ENCODE peak calls at places on chromosome 5, in eight cellular contexts. U is AG09309, N is hepatocyte, X is Calu3, K is progenitor cell of endocrine pancreas, J is HFFc6, P is neural crest cell, Z is lung. G is an unnamed sample.

GRCh38 chr5:31226651-31227050 is 33.2 kb downstream of the CDH6 start:
- DNase-seq in U (no peak), N (no peak), X (no peak), K (no peak), J (no peak), P (no peak), Z (no peak), G (no peak)

GRCh38 chr5:179411161-179411841 is 66.0 kb upstream of the ADAMTS2 start:
- DNase-seq in U (no peak), N (peak), X (no peak), K (no peak), J (no peak), P (no peak), Z (no peak), G (no peak)

GRCh38 chr5:86684222-86684621 is 66.5 kb downstream of the COX7C start:
- DNase-seq in U (no peak), N (no peak), X (no peak), K (no peak), J (no peak), P (no peak), Z (no peak), G (no peak)

GRCh38 chr5:176660860-176661641 is 13.8 kb downstream of the TSPAN17 start:
- DNase-seq in U (no peak), N (peak), X (peak), K (peak), J (peak), P (peak), Z (peak), G (peak)

GRCh38 chr5:50702615-50703325 is 36.3 kb downstream of the PARP8 start:
- DNase-seq in U (no peak), N (no peak), X (no peak), K (no peak), J (no peak), P (no peak), Z (no peak), G (no peak)

GRCh38 chr5:53151713-53152458 is 42.3 kb upstream of the MOCS2 start:
- DNase-seq in U (peak), N (peak), X (peak), K (no peak), J (peak), P (no peak), Z (no peak), G (peak)

GRCh38 chr5:156310115-156310514 is 16.8 kb upstream of the SGCD start:
- DNase-seq in U (no peak), N (no peak), X (no peak), K (no peak), J (no peak), P (no peak), Z (no peak), G (no peak)

GRCh38 chr5:157917909-157918809 is 59.2 kb upstream of the CLINT1 start:
- DNase-seq in U (peak), N (peak), X (peak), K (no peak), J (peak), P (peak), Z (peak), G (peak)

GRCh38 chr5:76290321-76290757 is 112.7 kb upstream of the IQGAP2 start:
- DNase-seq in U (no peak), N (no peak), X (peak), K (no peak), J (no peak), P (no peak), Z (no peak), G (no peak)

GRCh38 chr5:23591250-23591649 is 83.8 kb downstream of the PRDM9 start:
- DNase-seq in U (no peak), N (no peak), X (no peak), K (no peak), J (no peak), P (no peak), Z (no peak), G (no peak)

GRCh38 chr5:64800926-64801325 is 32.2 kb downstream of the CWC27 start:
- DNase-seq in U (no peak), N (no peak), X (no peak), K (no peak), J (no peak), P (no peak), Z (no peak), G (no peak)

GRCh38 chr5:149420509-149421371 is 41.6 kb upstream of the IL17B start:
- DNase-seq in U (no peak), N (peak), X (no peak), K (no peak), J (no peak), P (no peak), Z (no peak), G (no peak)

GRCh38 chr5:115150512-115150911 is 19.2 kb downstream of the TRIM36 start:
- DNase-seq in U (no peak), N (no peak), X (no peak), K (no peak), J (no peak), P (no peak), Z (no peak), G (no peak)

GRCh38 chr5:75720882-75721281 is 3.6 kb upstream of the POC5 start:
- DNase-seq in U (peak), N (no peak), X (no peak), K (no peak), J (no peak), P (no peak), Z (no peak), G (no peak)

GRCh38 chr5:113510836-113511451 is 2.5 kb upstream of the YTHDC2 start:
- DNase-seq in U (no peak), N (peak), X (peak), K (no peak), J (peak), P (no peak), Z (no peak), G (no peak)

GRCh38 chr5:37738057-37738691 is 101.7 kb downstream of the GDNF start:
- DNase-seq in U (peak), N (peak), X (peak), K (no peak), J (peak), P (no peak), Z (no peak), G (peak)

GRCh38 chr5:142327111-142327842 is 2.5 kb upstream of the SPRY4 start:
- DNase-seq in U (peak), N (no peak), X (no peak), K (no peak), J (peak), P (no peak), Z (no peak), G (peak)
- TF ChIP-seq CTCF in U (peak), N (no peak), X (no peak), K (no peak), J (no peak), P (no peak), Z (no peak), G (no peak)

DNA sequence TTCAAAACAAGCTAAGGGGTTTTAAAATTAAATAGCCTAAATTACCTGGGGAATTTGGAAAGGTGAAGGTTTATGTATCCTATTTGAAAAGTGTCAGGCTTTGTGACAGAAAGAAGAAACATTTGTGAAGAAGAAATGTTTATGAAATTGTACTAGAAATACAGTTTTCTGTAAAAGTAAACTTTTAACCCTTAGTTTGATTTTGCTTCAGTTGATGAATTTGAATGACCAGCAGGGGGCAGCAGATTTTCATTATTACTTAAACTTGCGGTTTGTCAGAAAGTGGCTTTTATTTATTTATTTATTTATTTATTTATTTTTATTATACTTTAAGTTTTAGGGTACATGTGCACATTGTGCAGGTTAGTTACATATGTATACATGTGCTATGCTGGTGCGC is 58.1 kb downstream of the NNT start:
- DNase-seq in U (no peak), N (peak), X (peak), K (no peak), J (peak), P (peak), Z (no peak), G (peak)
- TF ChIP-seq CTCF in U (peak), N (peak), X (no peak), K (peak), J (peak), P (peak), Z (no peak), G (peak)

GRCh38 chr5:172149073-172149472 is 39.0 kb downstream of the STK10 start:
- DNase-seq in U (peak), N (no peak), X (no peak), K (no peak), J (peak), P (no peak), Z (no peak), G (no peak)

GRCh38 chr5:172151661-172152210 is 36.3 kb downstream of the STK10 start:
- DNase-seq in U (no peak), N (no peak), X (no peak), K (no peak), J (no peak), P (no peak), Z (no peak), G (no peak)

GRCh38 chr5:172148381-172148780 is 39.6 kb downstream of the STK10 start:
- DNase-seq in U (no peak), N (no peak), X (no peak), K (no peak), J (no peak), P (no peak), Z (no peak), G (no peak)

GRCh38 chr5:172147857-172148256 is 40.2 kb downstream of the STK10 start:
- DNase-seq in U (no peak), N (no peak), X (no peak), K (no peak), J (no peak), P (no peak), Z (no peak), G (no peak)

GRCh38 chr5:172150514-172151425 is 37.3 kb downstream of the STK10 start:
- DNase-seq in U (no peak), N (no peak), X (no peak), K (no peak), J (no peak), P (no peak), Z (peak), G (no peak)
- TF ChIP-seq CTCF in U (no peak), N (no peak), X (no peak), K (no peak), J (no peak), P (no peak), Z (no peak), G (no peak)

DNA sequence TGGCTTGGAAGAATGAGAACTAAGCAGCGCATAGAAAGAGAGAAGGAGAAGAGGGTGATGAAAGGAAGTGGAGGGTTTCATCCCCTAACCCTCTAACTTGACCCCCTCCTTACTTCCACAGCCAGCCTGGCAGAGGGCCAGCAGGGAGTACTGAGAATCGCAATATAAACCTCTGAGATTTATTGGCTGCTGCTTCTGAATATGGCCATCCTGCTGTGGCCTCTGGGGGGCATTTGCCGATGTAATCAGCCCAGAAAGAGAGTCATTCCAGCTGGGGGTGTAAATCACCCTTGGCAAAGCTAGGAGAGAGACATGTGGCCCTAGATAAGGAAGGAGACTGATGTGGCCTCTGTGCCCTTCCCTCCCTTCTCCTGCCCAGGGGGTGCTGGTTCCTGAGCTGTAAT is 960 bp upstream of the GFRA3 start:
- DNase-seq in U (no peak), N (peak), X (peak), K (no peak), J (no peak), P (no peak), Z (no peak), G (peak)
- TF ChIP-seq CTCF in U (no peak), N (no peak), X (no peak), K (no peak), J (no peak), P (peak), Z (no peak), G (peak)

GRCh38 chr5:144189800-144190429 is 19.2 kb downstream of the KCTD16 start:
- DNase-seq in U (peak), N (peak), X (peak), K (no peak), J (peak), P (no peak), Z (peak), G (no peak)
- TF ChIP-seq CTCF in U (no peak), N (no peak), X (no peak), K (no peak), J (no peak), P (no peak), Z (no peak), G (no peak)

DNA sequence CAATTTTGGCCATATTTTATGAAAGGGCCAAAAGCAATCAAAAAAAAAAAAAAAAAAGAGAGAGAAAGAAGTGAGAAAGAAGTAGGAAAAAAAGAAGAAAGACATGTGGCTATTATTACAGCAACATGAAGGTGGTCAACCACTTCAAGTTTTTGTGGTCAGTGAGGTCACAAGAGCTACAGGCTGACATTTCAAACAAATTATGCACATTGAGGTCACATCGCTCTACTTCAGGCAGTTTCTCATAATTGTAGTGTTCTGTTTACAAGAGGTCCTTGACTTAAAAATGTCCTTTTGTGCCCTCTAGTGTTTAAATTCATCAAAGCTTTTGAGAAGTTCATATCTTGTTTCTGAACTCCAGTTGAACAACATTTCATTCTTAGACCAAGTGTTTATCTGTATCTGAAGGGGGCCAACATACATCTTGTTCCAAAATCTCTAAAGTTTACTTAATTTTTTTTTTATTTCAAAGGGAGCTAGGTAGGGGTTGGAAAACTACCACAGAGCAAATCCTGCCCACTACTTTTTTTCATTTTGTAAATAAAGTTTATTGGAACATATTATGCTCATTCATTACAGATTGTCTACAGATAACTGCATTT is 513.1 kb downstream of the PDE4D start:
- DNase-seq in U (peak), N (peak), X (no peak), K (no peak), J (peak), P (no peak), Z (peak), G (peak)
- TF ChIP-seq CTCF in U (peak), N (peak), X (peak), K (peak), J (peak), P (peak), Z (no peak), G (peak)

GRCh38 chr5:104024538-104024937 is 461.9 kb upstream of the NUDT12 start:
- DNase-seq in U (no peak), N (no peak), X (no peak), K (no peak), J (no peak), P (no peak), Z (no peak), G (no peak)
- TF ChIP-seq CTCF in U (no peak), N (no peak), X (no peak), K (no peak), J (no peak), P (no peak), Z (no peak), G (no peak)

DNA sequence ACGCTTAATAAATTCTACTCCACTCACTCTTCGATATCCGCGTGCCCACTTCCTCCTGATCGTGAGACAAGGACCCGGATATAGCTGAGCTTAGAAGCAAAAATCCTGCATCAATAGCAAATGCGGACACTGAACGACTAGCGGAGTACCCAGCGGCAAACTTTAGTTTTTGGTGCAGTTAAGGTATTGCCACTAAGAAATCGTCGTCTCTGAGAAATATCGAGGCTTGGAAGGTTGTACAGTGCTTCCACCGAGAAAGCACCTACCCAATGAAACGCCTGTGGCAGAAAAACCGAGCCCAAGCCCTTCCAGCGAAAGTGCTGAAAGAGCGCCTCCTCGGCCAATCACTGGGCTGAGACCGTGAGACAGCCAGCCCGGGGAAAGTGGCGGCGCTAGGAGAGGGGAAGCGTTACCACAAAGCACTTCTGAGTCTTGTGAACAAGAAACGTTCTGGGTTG is 32.2 kb downstream of the ANXA2R start:
- DNase-seq in U (no peak), N (peak), X (peak), K (peak), J (peak), P (peak), Z (peak), G (peak)
- TF ChIP-seq CTCF in U (peak), N (peak), X (no peak), K (no peak), J (peak), P (no peak), Z (no peak), G (no peak)

GRCh38 chr5:138945421-138946240 is 70.5 kb upstream of the LRRTM2 start:
- DNase-seq in U (no peak), N (peak), X (no peak), K (no peak), J (no peak), P (peak), Z (no peak), G (no peak)
- TF ChIP-seq CTCF in U (no peak), N (no peak), X (no peak), K (no peak), J (peak), P (no peak), Z (no peak), G (peak)